ENCODE peak calls at places on chromosomes 2 and 18, in six cellular contexts. One of them, this sample, is unnamed.

GRCh38 chr2:21429747-21430146 is 306.0 kb downstream of the TDRD15 start:
- DNase-seq in naive B cell: no peak
- DNase-seq in WTC11: no peak
- DNase-seq in AG08396: no peak
- DNase-seq in lower lobe of right lung: no peak
- DNase-seq in anterior cingulate cortex: no peak
- DNase-seq in this sample: no peak

GRCh38 chr18:57819671-57820460 is 16.8 kb upstream of the ATP8B1 start:
- DNase-seq in naive B cell: no peak
- DNase-seq in WTC11: no peak
- DNase-seq in AG08396: peak
- DNase-seq in lower lobe of right lung: peak
- DNase-seq in anterior cingulate cortex: no peak
- DNase-seq in this sample: no peak

GRCh38 chr2:158817596-158817995 is 22.5 kb downstream of the DAPL1 start:
- DNase-seq in naive B cell: no peak
- DNase-seq in WTC11: no peak
- DNase-seq in AG08396: no peak
- DNase-seq in lower lobe of right lung: no peak
- DNase-seq in anterior cingulate cortex: no peak
- DNase-seq in this sample: no peak

GRCh38 chr2:237291138-237291792 is 122.7 kb downstream of the COL6A3 start:
- DNase-seq in naive B cell: no peak
- DNase-seq in WTC11: no peak
- DNase-seq in AG08396: peak
- DNase-seq in lower lobe of right lung: peak
- DNase-seq in anterior cingulate cortex: peak
- DNase-seq in this sample: no peak

GRCh38 chr2:100242891-100243670 is 79.2 kb downstream of the LONRF2 start:
- DNase-seq in naive B cell: peak
- DNase-seq in WTC11: peak
- DNase-seq in AG08396: peak
- DNase-seq in lower lobe of right lung: peak
- DNase-seq in anterior cingulate cortex: no peak
- DNase-seq in this sample: peak

GRCh38 chr2:145561152-145561551 is 1041.2 kb upstream of the ZEB2 start:
- DNase-seq in naive B cell: no peak
- DNase-seq in WTC11: no peak
- DNase-seq in AG08396: no peak
- DNase-seq in lower lobe of right lung: no peak
- DNase-seq in anterior cingulate cortex: no peak
- DNase-seq in this sample: no peak

GRCh38 chr2:237450583-237450982 is 36.5 kb upstream of the MLPH start:
- DNase-seq in naive B cell: no peak
- DNase-seq in WTC11: no peak
- DNase-seq in AG08396: no peak
- DNase-seq in lower lobe of right lung: no peak
- DNase-seq in anterior cingulate cortex: no peak
- DNase-seq in this sample: peak

GRCh38 chr2:20682166-20682565 is 15.2 kb downstream of the GDF7 start:
- DNase-seq in naive B cell: no peak
- DNase-seq in WTC11: no peak
- DNase-seq in AG08396: peak
- DNase-seq in lower lobe of right lung: no peak
- DNase-seq in anterior cingulate cortex: no peak
- DNase-seq in this sample: no peak

GRCh38 chr2:241340621-241341163 is 15.4 kb upstream of the FARP2 start:
- DNase-seq in naive B cell: no peak
- DNase-seq in WTC11: no peak
- DNase-seq in AG08396: no peak
- DNase-seq in lower lobe of right lung: no peak
- DNase-seq in anterior cingulate cortex: no peak
- DNase-seq in this sample: no peak

GRCh38 chr2:12616456-12617163 is 100.1 kb upstream of the TRIB2 start:
- DNase-seq in naive B cell: peak
- DNase-seq in WTC11: no peak
- DNase-seq in AG08396: no peak
- DNase-seq in lower lobe of right lung: no peak
- DNase-seq in anterior cingulate cortex: no peak
- DNase-seq in this sample: no peak

GRCh38 chr2:25347205-25347815 is 5.6 kb upstream of the DNMT3A start:
- DNase-seq in naive B cell: no peak
- DNase-seq in WTC11: no peak
- DNase-seq in AG08396: no peak
- DNase-seq in lower lobe of right lung: no peak
- DNase-seq in anterior cingulate cortex: no peak
- DNase-seq in this sample: no peak

GRCh38 chr2:215386566-215386965 is 49.3 kb downstream of the FN1 start:
- DNase-seq in naive B cell: no peak
- DNase-seq in WTC11: no peak
- DNase-seq in AG08396: no peak
- DNase-seq in lower lobe of right lung: no peak
- DNase-seq in anterior cingulate cortex: no peak
- DNase-seq in this sample: no peak

GRCh38 chr2:43222472-43223146 is 3.8 kb downstream of the ZFP36L2 start:
- DNase-seq in naive B cell: no peak
- DNase-seq in WTC11: no peak
- DNase-seq in AG08396: no peak
- DNase-seq in lower lobe of right lung: peak
- DNase-seq in anterior cingulate cortex: no peak
- DNase-seq in this sample: peak